ENCODE peak calls at places on chromosomes 6 and 20, in nine cellular contexts. U is T-helper 22 cell; D is kidney epithelial cell; Z is central memory CD4-positive, alpha-beta T cell; Y is pons; R is stimulated activated naive B cell treated with anti-CD40 and anti-IgM and Interleukin-4, amounts not matched to agents 10 μg/mL and 1 μg/mL and 100 μg/mL, for 72 hours; E is NCI-H1417; G is neuronal stem cell; V is caudate nucleus. J is an unnamed sample.

GRCh38 chr6:143528164-143528811 is 16.8 kb upstream of the FUCA2 start:
- DNase-seq in V (no peak), Y (no peak), D (no peak), U (no peak), Z (no peak), G (no peak), E (no peak), R (no peak), J (peak; percentile 39)

GRCh38 chr20:35660122-35660937 is 4.4 kb downstream of the CPNE1 start:
- DNase-seq in E (no peak), U (no peak), G (no peak), D (no peak), Y (no peak), R (no peak), V (no peak), Z (no peak), J (no peak)

GRCh38 chr6:136791296-136792065 is 796 bp downstream of the MAP3K5 start:
- DNase-seq in E (peak; percentile 93), G (peak; percentile 18), R (peak; percentile 39), D (no peak), Z (peak; percentile 51), U (peak; percentile 9), V (peak; percentile 34), Y (peak; percentile 40), J (peak; percentile 54)

GRCh38 chr6:97401533-97401932 is 118.5 kb upstream of the MMS22L start:
- DNase-seq in U (no peak), G (no peak), Y (no peak), Z (no peak), V (no peak), D (no peak), R (no peak), E (no peak), J (no peak)

GRCh38 chr6:72376736-72377135 is 245.1 kb upstream of the KCNQ5 start:
- DNase-seq in D (no peak), Y (peak; percentile 46), G (no peak), Z (no peak), R (no peak), U (no peak), V (no peak), E (no peak), J (no peak)

GRCh38 chr6:13398081-13398406 is 69.7 kb upstream of the TBC1D7 start:
- DNase-seq in V (no peak), Y (no peak), U (no peak), D (no peak), E (no peak), G (no peak), Z (no peak), R (no peak), J (no peak)

GRCh38 chr6:85129881-85130280 is 320.0 kb upstream of the NT5E start:
- DNase-seq in Z (no peak), V (no peak), Y (no peak), G (no peak), U (no peak), D (no peak), E (no peak), R (no peak), J (no peak)

GRCh38 chr6:168264593-168265335 is 54.8 kb downstream of the DACT2 start:
- DNase-seq in Z (no peak), V (no peak), D (no peak), R (no peak), G (no peak), U (no peak), E (no peak), Y (no peak), J (no peak)